ENCODE peak calls at places on chromosome 15, in ten cellular contexts. T is NCI-H2081; I is fibroblast of lung; L is testis; H is GDM1; M is activated CD4-positive, alpha-beta T cell treated with anti-CD3 and anti-CD28 coated beads for 4 hours; O is B cell; V is CD8-positive, alpha-beta T cell; B is astrocyte of the cerebellum; D is astrocyte of the spinal cord. W is an unnamed sample.

GRCh38 chr15:98955980-98956723 is 51.4 kb downstream of the PGPEP1L start:
- DNase-seq in D (no peak), T (no peak), M (no peak), V (no peak), B (no peak), O (no peak), L (no peak), H (peak; percentile 91), I (no peak), W (no peak)

GRCh38 chr15:45399381-45400212 is 21.3 kb upstream of the GATM start:
- DNase-seq in V (no peak), D (peak; percentile 53), H (no peak), I (peak; percentile 47), O (peak; percentile 55), M (no peak), T (peak; percentile 54), B (peak; percentile 51), L (no peak), W (peak; percentile 49)

GRCh38 chr15:88636039-88636438 is 2.8 kb upstream of the ISG20 start:
- DNase-seq in O (no peak), D (no peak), L (no peak), T (no peak), M (peak; percentile 70), V (peak; percentile 81), I (no peak), H (no peak), B (no peak), W (peak; percentile 80)

GRCh38 chr15:96354731-96355560 is 24.4 kb downstream of the NR2F2 start:
- DNase-seq in H (no peak), D (peak; percentile 79), O (no peak), M (no peak), L (peak; percentile 58), I (peak; percentile 89), T (no peak), V (no peak), B (no peak), W (no peak)

GRCh38 chr15:75431682-75432081 is 19.8 kb downstream of the SIN3A start:
- DNase-seq in H (no peak), O (no peak), V (no peak), D (peak; percentile 2), B (no peak), T (no peak), M (no peak), L (no peak), I (peak; percentile 55), W (no peak)

GRCh38 chr15:97718509-97718908 is 242.0 kb upstream of the ARRDC4 start:
- DNase-seq in L (no peak), I (no peak), T (no peak), H (no peak), B (no peak), M (no peak), V (no peak), D (no peak), O (no peak), W (no peak)

GRCh38 chr15:89068325-89068784 is 19.9 kb upstream of the ABHD2 start:
- DNase-seq in H (peak; percentile 39), B (peak; percentile 97), L (no peak), T (no peak), M (peak; percentile 18), I (peak; percentile 99), D (peak; percentile 98), O (no peak), V (no peak), W (peak; percentile 64)

GRCh38 chr15:99424131-99424571 is 141.6 kb upstream of the MEF2A start:
- DNase-seq in D (no peak), T (no peak), H (no peak), L (no peak), V (no peak), I (no peak), M (no peak), O (no peak), B (no peak), W (no peak)

GRCh38 chr15:92664178-92664900 is 8.8 kb upstream of the FAM174B start:
- DNase-seq in L (no peak), B (no peak), I (no peak), T (no peak), V (no peak), H (no peak), D (no peak), M (no peak), O (no peak), W (no peak)

W was measured in CD4-positive, CD25-positive, alpha-beta regulatory T cell.